ENCODE peak calls at places on chromosomes 6 and 20, in nine cellular contexts. E, W, L, Q, R, C, A, V and Z are unnamed samples.

GRCh38 chr6:44700422-44700821 is 312.9 kb downstream of the CDC5L start:
- DNase-seq in E (no peak), W (no peak), L (no peak), Q (no peak), R (no peak), C (no peak), A (no peak), V (no peak), Z (no peak)

GRCh38 chr6:131136021-131136847 is 967 bp downstream of the AKAP7 start:
- DNase-seq in E (no peak), W (no peak), L (peak; percentile 51), Q (peak; percentile 11), R (no peak), C (no peak), A (peak; percentile 51), V (no peak), Z (no peak)

GRCh38 chr6:56594699-56595098 is 48.0 kb downstream of the DST start:
- DNase-seq in E (no peak), W (no peak), L (peak; percentile 24), Q (no peak), R (no peak), C (no peak), A (no peak), V (no peak), Z (no peak)

GRCh38 chr6:35489995-35490791 is 6.7 kb downstream of the TEAD3 start:
- DNase-seq in E (no peak), W (peak; percentile 84), L (no peak), Q (no peak), R (no peak), C (peak; percentile 92), A (peak; percentile 93), V (no peak), Z (no peak)

GRCh38 chr6:168039849-168040248 is 39.2 kb downstream of the FRMD1 start:
- DNase-seq in E (peak; percentile 60), W (peak; percentile 12), L (no peak), Q (no peak), R (no peak), C (peak; percentile 22), A (no peak), V (no peak), Z (no peak)

GRCh38 chr6:11130605-11131004 is 19.1 kb upstream of the ERVFRD-1 start:
- DNase-seq in E (no peak), W (no peak), L (no peak), Q (no peak), R (no peak), C (no peak), A (no peak), V (no peak), Z (no peak)

GRCh38 chr20:46731770-46732169 is 22.3 kb downstream of the SLC2A10 start:
- DNase-seq in E (no peak), W (no peak), L (no peak), Q (no peak), R (no peak), C (no peak), A (no peak), V (no peak), Z (no peak)

GRCh38 chr20:19981091-19981490 is 36.1 kb upstream of the NAA20 start:
- DNase-seq in E (no peak), W (no peak), L (no peak), Q (no peak), R (no peak), C (no peak), A (no peak), V (no peak), Z (no peak)

GRCh38 chr20:50844430-50845100 is 49.7 kb downstream of the BCAS4 start:
- DNase-seq in E (no peak), W (no peak), L (no peak), Q (peak; percentile 86), R (no peak), C (no peak), A (no peak), V (no peak), Z (no peak)

GRCh38 chr6:137423444-137424168 is 70.6 kb downstream of the OLIG3 start:
- DNase-seq in E (no peak), W (no peak), L (no peak), Q (no peak), R (no peak), C (no peak), A (no peak), V (peak; percentile 75), Z (no peak)

GRCh38 chr6:145453376-145453775 is 281.9 kb downstream of the EPM2A start:
- DNase-seq in E (no peak), W (no peak), L (no peak), Q (no peak), R (no peak), C (no peak), A (no peak), V (no peak), Z (no peak)

GRCh38 chr20:44008806-44009678 is 94.4 kb downstream of the TOX2 start:
- DNase-seq in E (no peak), W (no peak), L (no peak), Q (no peak), R (no peak), C (no peak), A (no peak), V (no peak), Z (no peak)

GRCh38 chr6:170130201-170130621 is 160.7 kb downstream of the DLL1 start:
- DNase-seq in E (peak; percentile 64), W (peak; percentile 18), L (no peak), Q (no peak), R (no peak), C (no peak), A (no peak), V (no peak), Z (no peak)

GRCh38 chr6:135179920-135180457 is 1.1 kb upstream of the MYB start:
- DNase-seq in E (no peak), W (no peak), L (no peak), Q (no peak), R (no peak), C (no peak), A (peak; percentile 9), V (no peak), Z (no peak)

GRCh38 chr20:46221271-46221670 is 87.0 kb downstream of the CDH22 start:
- DNase-seq in E (no peak), W (no peak), L (peak; percentile 88), Q (no peak), R (no peak), C (no peak), A (no peak), V (no peak), Z (no peak)

GRCh38 chr6:41755895-41756294 is 8.7 kb upstream of the PGC start:
- DNase-seq in E (no peak), W (no peak), L (no peak), Q (no peak), R (no peak), C (no peak), A (no peak), V (no peak), Z (no peak)

GRCh38 chr6:44133003-44133931 is 5.9 kb downstream of the TMEM63B start:
- DNase-seq in E (no peak), W (peak; percentile 43), L (peak; percentile 62), Q (no peak), R (no peak), C (peak; percentile 52), A (peak; percentile 75), V (no peak), Z (no peak)

GRCh38 chr6:11230158-11231107 is 2.0 kb downstream of the NEDD9 start:
- DNase-seq in E (no peak), W (no peak), L (no peak), Q (no peak), R (no peak), C (no peak), A (no peak), V (no peak), Z (no peak)

GRCh38 chr20:37218431-37218830 is 39.1 kb upstream of the MROH8 start:
- DNase-seq in E (no peak), W (no peak), L (no peak), Q (no peak), R (no peak), C (no peak), A (no peak), V (no peak), Z (no peak)

GRCh38 chr20:61810709-61811565 is 254.7 kb downstream of the TAF4 start:
- DNase-seq in E (peak; percentile 64), W (no peak), L (no peak), Q (no peak), R (no peak), C (no peak), A (no peak), V (no peak), Z (no peak)

GRCh38 chr6:50990750-50991446 is 172.2 kb downstream of the TFAP2B start:
- DNase-seq in E (no peak), W (no peak), L (no peak), Q (peak; percentile 63), R (no peak), C (no peak), A (no peak), V (no peak), Z (no peak)

GRCh38 chr6:130457605-130458004 is 91.8 kb downstream of the TMEM200A start:
- DNase-seq in E (no peak), W (no peak), L (no peak), Q (no peak), R (no peak), C (no peak), A (peak; percentile 53), V (no peak), Z (no peak)

GRCh38 chr20:63264519-63264918 is 8.1 kb upstream of the ARFGAP1 start:
- DNase-seq in E (no peak), W (no peak), L (no peak), Q (no peak), R (no peak), C (no peak), A (no peak), V (no peak), Z (no peak)

GRCh38 chr6:116682334-116682712 is 1.3 kb downstream of the KPNA5 start:
- DNase-seq in E (no peak), W (no peak), L (peak; percentile 15), Q (peak; percentile 29), R (peak; percentile 19), C (peak; percentile 38), A (peak; percentile 43), V (no peak), Z (no peak)

GRCh38 chr20:8404912-8405635 is 273.0 kb downstream of the PLCB1 start:
- DNase-seq in E (no peak), W (no peak), L (no peak), Q (no peak), R (no peak), C (no peak), A (no peak), V (no peak), Z (no peak)